ENCODE peak calls at places on chromosomes 4 and X, in eight cellular contexts. P, N, Y, H, C, X, T and O are unnamed samples.

GRCh38 chrX:78104447-78105176 is 564 bp downstream of the PGK1 start:
- DNase-seq in P (peak), N (peak), Y (peak), H (no peak), C (peak), X (peak), T (peak), O (peak)

GRCh38 chr4:4502694-4503311 is 39.0 kb downstream of the STX18 start:
- DNase-seq in P (no peak), N (no peak), Y (no peak), H (no peak), C (peak), X (peak), T (peak), O (no peak)

GRCh38 chr4:181952478-181952877 is 290.7 kb upstream of the TENM3 start:
- DNase-seq in P (no peak), N (peak), Y (no peak), H (peak), C (peak), X (no peak), T (peak), O (no peak)

GRCh38 chrX:47497274-47497673 is 14.3 kb upstream of the ZNF41 start:
- DNase-seq in P (no peak), N (peak), Y (no peak), H (no peak), C (peak), X (no peak), T (peak), O (no peak)

GRCh38 chr4:128271551-128271950 is 16.1 kb downstream of the PGRMC2 start:
- DNase-seq in P (no peak), N (no peak), Y (no peak), H (no peak), C (no peak), X (no peak), T (no peak), O (no peak)

GRCh38 chrX:106401965-106402559 is 209.7 kb upstream of the RADX start:
- DNase-seq in P (no peak), N (no peak), Y (no peak), H (no peak), C (no peak), X (no peak), T (no peak), O (no peak)

GRCh38 chr4:143581331-143581961 is 67.9 kb downstream of the SMARCA5 start:
- DNase-seq in P (no peak), N (no peak), Y (peak), H (no peak), C (no peak), X (no peak), T (no peak), O (peak)

GRCh38 chr4:83691998-83692397 is 156.1 kb downstream of the GPAT3 start:
- DNase-seq in P (no peak), N (no peak), Y (no peak), H (no peak), C (no peak), X (no peak), T (peak), O (no peak)

GRCh38 chr4:152935661-152936445 is at the start of gene FHDC1:
- DNase-seq in P (peak), N (peak), Y (peak), H (no peak), C (no peak), X (no peak), T (peak), O (no peak)

GRCh38 chr4:90542216-90542615 is 415.0 kb downstream of the CCSER1 start:
- DNase-seq in P (no peak), N (no peak), Y (no peak), H (no peak), C (no peak), X (no peak), T (no peak), O (no peak)

GRCh38 chrX:40173662-40174593 is 76.2 kb upstream of the BCOR start:
- DNase-seq in P (peak), N (no peak), Y (peak), H (no peak), C (no peak), X (peak), T (peak), O (no peak)

GRCh38 chrX:48972214-48973164 is 845 bp upstream of the KCND1 start:
- DNase-seq in P (no peak), N (no peak), Y (peak), H (no peak), C (peak), X (peak), T (peak), O (no peak)

GRCh38 chrX:37817176-37817575 is 30.2 kb downstream of the DYNLT3 start:
- DNase-seq in P (no peak), N (no peak), Y (no peak), H (no peak), C (no peak), X (no peak), T (no peak), O (no peak)

GRCh38 chr4:8307126-8307525 is 37.6 kb downstream of the HTRA3 start:
- DNase-seq in P (peak), N (no peak), Y (peak), H (no peak), C (no peak), X (no peak), T (no peak), O (no peak)

GRCh38 chr4:8308144-8308543 is 38.6 kb downstream of the HTRA3 start:
- DNase-seq in P (peak), N (no peak), Y (peak), H (no peak), C (no peak), X (no peak), T (no peak), O (no peak)

GRCh38 chr4:8310306-8310705 is 40.8 kb downstream of the HTRA3 start:
- DNase-seq in P (no peak), N (no peak), Y (peak), H (no peak), C (no peak), X (no peak), T (no peak), O (no peak)

GRCh38 chr4:8307714-8308113 is 38.2 kb downstream of the HTRA3 start:
- DNase-seq in P (peak), N (no peak), Y (peak), H (no peak), C (no peak), X (no peak), T (no peak), O (no peak)

GRCh38 chr4:8308856-8309771 is 39.6 kb downstream of the HTRA3 start:
- DNase-seq in P (peak), N (no peak), Y (peak), H (peak), C (peak), X (no peak), T (peak), O (no peak)
- H3K27ac ChIP-seq in P (no peak), N (no peak), Y (no peak), H (no peak), C (no peak), X (no peak), T (no peak), O (no peak)

DNA sequence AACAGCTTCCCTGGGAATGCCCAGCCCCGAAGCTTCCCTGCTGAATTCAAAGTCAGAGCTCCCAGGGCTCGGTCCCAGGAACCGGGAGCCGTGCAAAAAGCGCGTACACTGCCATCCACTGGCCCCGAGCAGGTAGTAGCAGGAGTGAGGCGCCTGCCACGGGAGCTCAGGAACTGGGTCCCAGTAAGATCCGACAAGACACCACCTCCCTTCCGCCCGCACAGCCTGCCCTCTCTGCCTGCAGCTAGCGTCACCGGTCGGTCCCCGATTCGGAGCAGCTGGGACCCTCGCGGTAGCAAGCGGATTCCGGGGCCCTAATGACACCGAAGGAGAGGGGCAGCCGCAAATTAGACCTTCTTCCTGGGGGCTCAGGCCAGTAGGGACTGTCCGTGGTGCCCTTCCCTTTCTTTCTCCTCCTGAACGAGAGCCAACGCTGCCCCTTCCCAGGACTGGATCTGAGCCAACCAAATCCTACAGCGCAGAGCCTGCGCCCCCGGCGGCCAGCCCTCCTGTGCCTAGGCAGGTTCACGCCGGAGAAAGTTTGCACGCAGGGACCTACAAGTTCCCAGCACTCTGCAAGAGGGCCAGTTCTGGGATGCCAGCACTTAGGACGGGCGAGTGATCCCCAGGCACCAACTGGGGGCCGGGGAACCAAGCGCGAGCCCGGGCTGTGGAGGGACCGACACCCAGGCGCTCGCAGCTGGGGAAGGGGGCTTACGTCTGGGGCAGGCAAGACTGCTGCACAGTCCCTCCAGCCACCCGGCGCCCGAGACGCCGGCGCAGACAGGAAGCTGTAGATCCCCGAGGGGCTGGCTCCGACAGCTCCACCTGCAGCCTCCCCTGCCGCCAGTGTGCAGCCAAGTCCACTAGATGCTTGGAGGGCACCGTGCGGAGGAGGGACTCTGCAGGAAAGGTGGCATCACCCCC is 949 bp downstream of the CORIN start:
- DNase-seq in P (peak), N (peak), Y (peak), H (peak), C (peak), X (peak), T (peak), O (peak)
- H3K27ac ChIP-seq in P (no peak), N (no peak), Y (no peak), H (no peak), C (peak), X (no peak), T (no peak), O (no peak)

GRCh38 chrX:13102636-13103035 is 58.2 kb upstream of the FAM9C start:
- DNase-seq in P (no peak), N (no peak), Y (no peak), H (no peak), C (peak), X (no peak), T (no peak), O (no peak)
- H3K27ac ChIP-seq in P (peak), N (no peak), Y (no peak), H (no peak), C (no peak), X (no peak), T (peak), O (no peak)

GRCh38 chr4:102734591-102735385 is 26.0 kb downstream of the MANBA start:
- DNase-seq in P (no peak), N (no peak), Y (no peak), H (no peak), C (peak), X (no peak), T (peak), O (no peak)
- H3K27ac ChIP-seq in P (no peak), N (no peak), Y (no peak), H (peak), C (peak), X (no peak), T (peak), O (no peak)

GRCh38 chr4:39559641-39560040 is 32.4 kb upstream of the UGDH start:
- DNase-seq in P (no peak), N (no peak), Y (no peak), H (no peak), C (no peak), X (no peak), T (peak), O (no peak)

GRCh38 chr4:39555472-39555871 is 28.2 kb upstream of the UGDH start:
- DNase-seq in P (no peak), N (no peak), Y (no peak), H (no peak), C (no peak), X (no peak), T (no peak), O (no peak)
- H3K27ac ChIP-seq in P (no peak), N (no peak), Y (no peak), H (no peak), C (no peak), X (no peak), T (no peak), O (no peak)

GRCh38 chrX:154121961-154122360 is 22.1 kb upstream of the OPN1LW start:
- DNase-seq in P (no peak), N (no peak), Y (no peak), H (no peak), C (no peak), X (no peak), T (no peak), O (no peak)

GRCh38 chrX:154120567-154120966 is 23.1 kb upstream of the MECP2 start:
- DNase-seq in P (no peak), N (no peak), Y (no peak), H (no peak), C (no peak), X (no peak), T (no peak), O (no peak)

GRCh38 chrX:154117566-154117965 is 20.0 kb upstream of the MECP2 start:
- DNase-seq in P (no peak), N (no peak), Y (no peak), H (no peak), C (no peak), X (no peak), T (no peak), O (no peak)

GRCh38 chrX:154123241-154124219 is 20.5 kb upstream of the OPN1LW start:
- DNase-seq in P (peak), N (no peak), Y (no peak), H (no peak), C (no peak), X (peak), T (no peak), O (no peak)

DNA sequence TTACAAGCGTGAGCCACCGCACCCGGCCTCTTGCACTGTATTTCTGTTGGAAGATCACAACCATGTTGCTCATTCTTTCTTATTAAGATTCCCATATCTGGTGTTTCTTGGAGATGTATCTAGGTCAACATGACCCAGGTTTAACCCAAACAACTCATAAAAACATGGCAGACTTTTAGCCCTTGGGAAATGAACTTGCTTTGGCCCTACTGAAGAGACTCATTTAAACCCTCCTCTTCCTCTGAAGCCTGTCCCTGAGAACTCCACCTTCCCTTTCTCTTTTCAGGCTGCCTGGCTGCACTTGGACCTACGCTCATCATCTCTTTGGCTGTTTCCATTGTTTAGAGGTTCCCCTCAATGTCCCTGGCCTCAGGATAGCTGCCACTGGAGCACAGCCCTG is 22.8 kb upstream of the OPN1LW start:
- DNase-seq in P (no peak), N (no peak), Y (no peak), H (no peak), C (no peak), X (no peak), T (no peak), O (no peak)
- H3K27ac ChIP-seq in P (no peak), N (no peak), Y (no peak), H (no peak), C (no peak), X (no peak), T (no peak), O (no peak)

DNA sequence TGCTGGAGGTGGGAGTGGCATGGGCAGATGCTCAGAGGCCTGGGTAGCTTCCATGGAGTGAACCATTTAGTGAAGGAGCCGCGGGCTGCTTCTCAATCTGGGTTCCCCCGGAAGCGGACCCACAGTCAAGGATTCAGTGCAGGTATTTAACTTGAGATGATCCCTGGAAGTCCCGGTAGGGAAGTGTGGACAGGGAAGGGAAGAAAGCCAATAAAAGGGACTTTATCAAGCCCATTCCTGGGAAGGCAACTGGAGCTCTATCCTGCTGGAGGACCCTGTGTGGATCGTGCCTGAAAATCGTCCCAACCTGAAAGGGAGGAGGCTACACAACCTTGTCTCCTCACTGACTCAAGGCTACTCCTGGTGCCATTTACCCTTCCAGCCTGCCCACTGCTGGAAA is 76.9 kb downstream of the DHX15 start:
- DNase-seq in P (no peak), N (no peak), Y (no peak), H (no peak), C (no peak), X (no peak), T (no peak), O (no peak)
- H3K27ac ChIP-seq in P (no peak), N (no peak), Y (no peak), H (no peak), C (no peak), X (no peak), T (no peak), O (no peak)